ENCODE peak calls at places on chromosomes 13 and 19, in four cellular contexts. B is T-helper 2 cell treated with Interferon-gamma antibody and Interleukin-4, amounts not matched to agents 5 μg/mL and 100 μg/mL, for 36 hours; L is left lung; O is NCI-H1930. M is an unnamed sample.

GRCh38 chr13:19581675-19582074 is 20.3 kb upstream of the TPTE2 start:
- DNase-seq in O (no peak), L (no peak), B (no peak), M (no peak)

GRCh38 chr19:1406496-1406817 is 929 bp upstream of the DAZAP1 start:
- DNase-seq in L (no peak), B (no peak), O (no peak), M (no peak)

GRCh38 chr13:84405286-84405685 is 523.0 kb upstream of the SLITRK1 start:
- DNase-seq in L (no peak), O (no peak), B (no peak), M (no peak)

GRCh38 chr13:75226755-75227435 is 255.1 kb downstream of the TBC1D4 start:
- DNase-seq in B (peak; percentile 22), L (no peak), O (no peak), M (peak; percentile 70)

GRCh38 chr19:13152356-13152853 is 2.2 kb downstream of the IER2 start:
- DNase-seq in B (no peak), O (no peak), L (no peak), M (no peak)

GRCh38 chr19:16976471-16976870 is 50.1 kb downstream of the CPAMD8 start:
- DNase-seq in O (no peak), B (no peak), L (no peak), M (no peak)

GRCh38 chr13:76890036-76890435 is 3.8 kb upstream of the KCTD12 start:
- DNase-seq in L (no peak), B (no peak), O (no peak), M (no peak)

GRCh38 chr19:246551-246950 is 44.7 kb downstream of the PLPP2 start:
- DNase-seq in B (peak; percentile 27), L (peak; percentile 71), O (no peak), M (no peak)

GRCh38 chr13:98279473-98280175 is 102.6 kb upstream of the RNF113B start:
- DNase-seq in B (no peak), O (peak; percentile 42), L (no peak), M (no peak)

GRCh38 chr13:50410921-50411712 is 395.9 kb downstream of the KCNRG start:
- DNase-seq in L (no peak), B (no peak), O (no peak), M (peak; percentile 80)

GRCh38 chr13:112869202-112870061 is 99.6 kb upstream of the MCF2L start:
- DNase-seq in B (no peak), O (no peak), L (peak; percentile 54), M (no peak)

GRCh38 chr13:41455725-41456419 is 1.5 kb upstream of the RGCC start:
- DNase-seq in B (no peak), O (no peak), L (no peak), M (no peak)

GRCh38 chr19:13797870-13798269 is 2.6 kb downstream of the ZSWIM4 start:
- DNase-seq in O (no peak), B (no peak), L (no peak), M (no peak)

GRCh38 chr13:29379281-29379680 is 216.2 kb downstream of the SLC7A1 start:
- DNase-seq in B (no peak), L (no peak), O (no peak), M (no peak)

GRCh38 chr13:65830411-65831172 is 1399.5 kb downstream of the PCDH9 start:
- DNase-seq in B (no peak), O (no peak), L (peak; percentile 56), M (no peak)

GRCh38 chr19:32877323-32877912 is 7.9 kb upstream of the SLC7A9 start:
- DNase-seq in O (no peak), B (no peak), L (no peak), M (no peak)

GRCh38 chr13:110023729-110024645 is 237.6 kb upstream of the IRS2 start:
- DNase-seq in O (peak; percentile 46), L (no peak), B (no peak), M (peak; percentile 64)

GRCh38 chr19:18613589-18614234 is 1.0 kb downstream of the TMEM59L start:
- DNase-seq in B (no peak), L (no peak), O (no peak), M (no peak)

GRCh38 chr13:42266464-42266863 is 5.5 kb upstream of the AKAP11 start:
- DNase-seq in O (no peak), L (no peak), B (no peak), M (peak; percentile 32)